ENCODE peak calls at places on chromosome 11, in ten cellular contexts. One of them, this sample, is unnamed.

GRCh38 chr11:4704054-4704789 is at the start of gene MMP26:
- DNase-seq in astrocyte of the spinal cord: no peak
- DNase-seq in fibroblast of mammary gland: no peak
- DNase-seq in B cell: no peak
- DNase-seq in H9: peak
- DNase-seq in HFFc6: no peak
- DNase-seq in foreskin fibroblast: no peak
- DNase-seq in cardiac muscle cell: no peak
- DNase-seq in fibroblast of the aortic adventitia: no peak
- DNase-seq in heart right ventricle: no peak
- DNase-seq in this sample: peak

GRCh38 chr11:29486301-29486700 is 530.5 kb downstream of the KCNA4 start:
- DNase-seq in H9: no peak
- DNase-seq in fibroblast of the aortic adventitia: no peak
- DNase-seq in HFFc6: no peak
- DNase-seq in astrocyte of the spinal cord: no peak
- DNase-seq in cardiac muscle cell: no peak
- DNase-seq in heart right ventricle: no peak
- DNase-seq in foreskin fibroblast: no peak
- DNase-seq in fibroblast of mammary gland: no peak
- DNase-seq in B cell: no peak
- DNase-seq in this sample: no peak

GRCh38 chr11:73249858-73250773 is 22.0 kb upstream of the P2RY6 start:
- DNase-seq in astrocyte of the spinal cord: no peak
- DNase-seq in fibroblast of the aortic adventitia: no peak
- DNase-seq in H9: peak
- DNase-seq in cardiac muscle cell: no peak
- DNase-seq in B cell: peak
- DNase-seq in fibroblast of mammary gland: no peak
- DNase-seq in heart right ventricle: no peak
- DNase-seq in HFFc6: no peak
- DNase-seq in foreskin fibroblast: no peak
- DNase-seq in this sample: no peak

GRCh38 chr11:19577849-19578619 is 134.6 kb upstream of the NAV2 start:
- DNase-seq in H9: no peak
- DNase-seq in heart right ventricle: peak
- DNase-seq in cardiac muscle cell: peak
- DNase-seq in foreskin fibroblast: peak
- DNase-seq in astrocyte of the spinal cord: peak
- DNase-seq in fibroblast of the aortic adventitia: peak
- DNase-seq in fibroblast of mammary gland: peak
- DNase-seq in B cell: peak
- DNase-seq in HFFc6: peak
- DNase-seq in this sample: no peak

GRCh38 chr11:73359930-73360742 is 16.1 kb upstream of the RELT start:
- DNase-seq in fibroblast of the aortic adventitia: peak
- DNase-seq in astrocyte of the spinal cord: peak
- DNase-seq in fibroblast of mammary gland: peak
- DNase-seq in HFFc6: no peak
- DNase-seq in B cell: no peak
- DNase-seq in H9: peak
- DNase-seq in foreskin fibroblast: peak
- DNase-seq in cardiac muscle cell: peak
- DNase-seq in heart right ventricle: no peak
- DNase-seq in this sample: peak

GRCh38 chr11:118703563-118704106 is 24.2 kb upstream of the TREH start:
- DNase-seq in cardiac muscle cell: no peak
- DNase-seq in HFFc6: no peak
- DNase-seq in H9: no peak
- DNase-seq in fibroblast of mammary gland: no peak
- DNase-seq in astrocyte of the spinal cord: no peak
- DNase-seq in heart right ventricle: peak
- DNase-seq in fibroblast of the aortic adventitia: no peak
- DNase-seq in foreskin fibroblast: no peak
- DNase-seq in B cell: no peak
- DNase-seq in this sample: no peak

GRCh38 chr11:47276923-47277322 is 7.0 kb downstream of the MADD start:
- DNase-seq in HFFc6: no peak
- DNase-seq in fibroblast of mammary gland: no peak
- DNase-seq in H9: no peak
- DNase-seq in foreskin fibroblast: no peak
- DNase-seq in heart right ventricle: no peak
- DNase-seq in cardiac muscle cell: no peak
- DNase-seq in astrocyte of the spinal cord: no peak
- DNase-seq in B cell: no peak
- DNase-seq in fibroblast of the aortic adventitia: no peak
- DNase-seq in this sample: no peak

GRCh38 chr11:69195819-69196218 is 40.1 kb downstream of the SMIM38 start:
- DNase-seq in astrocyte of the spinal cord: no peak
- DNase-seq in HFFc6: no peak
- DNase-seq in fibroblast of mammary gland: no peak
- DNase-seq in B cell: no peak
- DNase-seq in heart right ventricle: no peak
- DNase-seq in foreskin fibroblast: no peak
- DNase-seq in cardiac muscle cell: no peak
- DNase-seq in fibroblast of the aortic adventitia: no peak
- DNase-seq in H9: no peak
- DNase-seq in this sample: no peak

GRCh38 chr11:13368041-13368446 is 90.5 kb downstream of the BMAL1 start:
- DNase-seq in foreskin fibroblast: peak
- DNase-seq in HFFc6: peak
- DNase-seq in cardiac muscle cell: no peak
- DNase-seq in H9: no peak
- DNase-seq in heart right ventricle: no peak
- DNase-seq in fibroblast of the aortic adventitia: no peak
- DNase-seq in B cell: no peak
- DNase-seq in fibroblast of mammary gland: no peak
- DNase-seq in astrocyte of the spinal cord: peak
- DNase-seq in this sample: no peak

GRCh38 chr11:65418681-65419459 is 3.7 kb upstream of the NEAT1 start:
- DNase-seq in H9: peak
- DNase-seq in fibroblast of mammary gland: peak
- DNase-seq in fibroblast of the aortic adventitia: peak
- DNase-seq in B cell: peak
- DNase-seq in cardiac muscle cell: peak
- DNase-seq in astrocyte of the spinal cord: peak
- DNase-seq in heart right ventricle: peak
- DNase-seq in foreskin fibroblast: peak
- DNase-seq in HFFc6: peak
- DNase-seq in this sample: peak

GRCh38 chr11:62830904-62831519 is 839 bp downstream of the STX5 start:
- DNase-seq in heart right ventricle: no peak
- DNase-seq in fibroblast of the aortic adventitia: no peak
- DNase-seq in H9: peak
- DNase-seq in fibroblast of mammary gland: no peak
- DNase-seq in astrocyte of the spinal cord: no peak
- DNase-seq in cardiac muscle cell: peak
- DNase-seq in HFFc6: no peak
- DNase-seq in B cell: no peak
- DNase-seq in foreskin fibroblast: no peak
- DNase-seq in this sample: peak

GRCh38 chr11:66066751-66067150 is 3.3 kb upstream of the PACS1 start:
- DNase-seq in astrocyte of the spinal cord: no peak
- DNase-seq in H9: no peak
- DNase-seq in cardiac muscle cell: no peak
- DNase-seq in foreskin fibroblast: no peak
- DNase-seq in fibroblast of the aortic adventitia: no peak
- DNase-seq in HFFc6: no peak
- DNase-seq in B cell: no peak
- DNase-seq in fibroblast of mammary gland: no peak
- DNase-seq in heart right ventricle: no peak
- DNase-seq in this sample: no peak

GRCh38 chr11:60838132-60838531 is 3.8 kb upstream of the CCDC86 start:
- DNase-seq in astrocyte of the spinal cord: no peak
- DNase-seq in cardiac muscle cell: peak
- DNase-seq in heart right ventricle: no peak
- DNase-seq in fibroblast of the aortic adventitia: peak
- DNase-seq in fibroblast of mammary gland: no peak
- DNase-seq in HFFc6: no peak
- DNase-seq in B cell: no peak
- DNase-seq in foreskin fibroblast: no peak
- DNase-seq in H9: peak
- DNase-seq in this sample: no peak

DNA sequence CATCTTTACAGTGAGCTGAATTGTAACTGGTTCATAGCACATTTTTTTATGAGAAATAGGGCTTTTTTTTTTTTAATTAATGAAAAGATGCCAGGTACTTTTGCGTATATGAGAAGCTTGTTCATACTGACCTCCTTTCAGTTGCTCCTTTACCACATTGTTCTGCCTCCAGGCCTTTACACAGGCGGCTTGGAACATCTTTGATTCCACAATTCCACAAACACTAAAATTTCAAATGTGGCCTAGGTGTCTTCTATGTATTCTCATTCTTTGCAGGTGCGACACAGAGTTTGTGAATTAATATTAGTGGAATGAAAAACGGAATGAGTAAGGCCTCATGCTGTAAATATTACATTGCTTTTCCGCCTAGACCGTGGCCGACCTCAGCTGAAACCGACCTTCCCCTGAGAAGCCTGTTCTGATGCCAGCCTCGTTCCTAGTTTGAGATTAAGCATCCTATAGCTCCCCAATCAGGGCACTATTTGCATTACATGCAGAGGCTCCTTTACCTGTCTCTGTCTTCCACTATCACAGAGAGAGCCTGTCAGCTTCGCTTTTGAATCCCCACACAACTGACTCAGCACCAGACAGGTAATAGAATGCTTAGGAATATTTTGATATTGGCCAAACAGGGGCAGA is 125.8 kb downstream of the LDLRAD3 start:
- DNase-seq in astrocyte of the spinal cord: no peak
- DNase-seq in fibroblast of the aortic adventitia: no peak
- DNase-seq in H9: peak
- DNase-seq in HFFc6: no peak
- DNase-seq in foreskin fibroblast: no peak
- DNase-seq in heart right ventricle: no peak
- DNase-seq in B cell: no peak
- DNase-seq in fibroblast of mammary gland: no peak
- DNase-seq in cardiac muscle cell: peak
- DNase-seq in this sample: peak
- TF ChIP-seq CTCF in astrocyte of the spinal cord: no peak
- TF ChIP-seq CTCF in fibroblast of the aortic adventitia: no peak
- TF ChIP-seq CTCF in H9: peak
- TF ChIP-seq CTCF in HFFc6: no peak
- TF ChIP-seq CTCF in foreskin fibroblast: no peak
- TF ChIP-seq CTCF in heart right ventricle: no peak
- TF ChIP-seq CTCF in B cell: no peak
- TF ChIP-seq CTCF in fibroblast of mammary gland: no peak
- TF ChIP-seq CTCF in cardiac muscle cell: no peak
- TF ChIP-seq CTCF in this sample: peak

DNA sequence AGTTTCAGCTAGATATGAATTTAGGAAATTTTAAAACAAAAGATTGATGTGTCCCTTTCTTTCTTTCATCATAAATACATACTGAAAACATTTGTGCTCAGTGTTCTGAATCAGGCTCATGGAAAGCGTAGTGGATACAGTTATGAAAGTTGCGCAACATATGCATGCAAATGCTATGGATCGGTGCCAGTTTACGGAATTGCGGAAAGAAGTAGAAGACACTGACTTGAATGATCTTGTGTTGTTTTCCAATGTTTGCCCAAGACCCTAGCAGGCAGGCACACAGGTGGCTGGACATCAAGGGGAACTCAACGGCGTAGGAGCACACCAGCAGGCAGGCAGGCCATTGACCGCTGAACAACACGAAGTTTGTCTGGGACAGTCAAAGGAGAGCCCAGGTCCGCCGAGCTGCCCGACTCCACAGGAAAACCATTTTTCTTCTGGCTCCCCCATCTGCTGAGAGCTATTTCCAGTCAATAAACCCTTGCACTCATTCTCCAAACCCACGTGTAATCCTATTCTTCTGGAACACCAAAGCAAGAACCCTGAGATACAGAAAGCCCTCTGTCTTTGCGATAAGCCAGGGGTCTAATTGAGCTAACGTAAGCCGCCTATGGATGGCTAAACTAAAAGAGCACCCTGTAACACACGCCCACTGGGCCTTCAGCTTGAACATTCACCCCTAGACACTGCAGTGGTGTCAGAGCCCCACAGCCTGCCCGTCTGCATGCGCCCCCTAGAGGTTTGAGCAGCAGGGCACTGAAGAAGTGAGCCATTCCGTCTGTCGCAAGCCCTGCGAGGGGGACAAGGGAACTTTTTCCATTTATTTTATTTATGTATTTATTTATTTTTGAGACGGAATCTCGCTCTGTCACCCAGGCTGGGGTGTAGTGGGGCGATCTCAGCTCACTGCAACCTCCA is 7.4 kb upstream of the BIRC3 start:
- DNase-seq in fibroblast of the aortic adventitia: no peak
- DNase-seq in astrocyte of the spinal cord: no peak
- DNase-seq in B cell: no peak
- DNase-seq in foreskin fibroblast: peak
- DNase-seq in H9: peak
- DNase-seq in cardiac muscle cell: no peak
- DNase-seq in HFFc6: no peak
- DNase-seq in fibroblast of mammary gland: peak
- DNase-seq in heart right ventricle: no peak
- DNase-seq in this sample: no peak
- TF ChIP-seq CTCF in fibroblast of the aortic adventitia: no peak
- TF ChIP-seq CTCF in astrocyte of the spinal cord: no peak
- TF ChIP-seq CTCF in B cell: no peak
- TF ChIP-seq CTCF in foreskin fibroblast: no peak
- TF ChIP-seq CTCF in H9: peak
- TF ChIP-seq CTCF in cardiac muscle cell: no peak
- TF ChIP-seq CTCF in HFFc6: peak
- TF ChIP-seq CTCF in fibroblast of mammary gland: no peak
- TF ChIP-seq CTCF in heart right ventricle: no peak
- TF ChIP-seq CTCF in this sample: peak

GRCh38 chr11:81159900-81160299 is 1573.8 kb downstream of the FAM181B start:
- DNase-seq in B cell: no peak
- DNase-seq in HFFc6: no peak
- DNase-seq in H9: no peak
- DNase-seq in fibroblast of mammary gland: no peak
- DNase-seq in fibroblast of the aortic adventitia: no peak
- DNase-seq in cardiac muscle cell: no peak
- DNase-seq in foreskin fibroblast: no peak
- DNase-seq in heart right ventricle: no peak
- DNase-seq in astrocyte of the spinal cord: no peak
- DNase-seq in this sample: no peak

GRCh38 chr11:81165164-81165563 is 1568.5 kb downstream of the FAM181B start:
- DNase-seq in heart right ventricle: no peak
- DNase-seq in foreskin fibroblast: no peak
- DNase-seq in fibroblast of mammary gland: no peak
- DNase-seq in cardiac muscle cell: peak
- DNase-seq in astrocyte of the spinal cord: no peak
- DNase-seq in HFFc6: no peak
- DNase-seq in B cell: no peak
- DNase-seq in H9: no peak
- DNase-seq in fibroblast of the aortic adventitia: no peak
- DNase-seq in this sample: no peak
- TF ChIP-seq CTCF in heart right ventricle: no peak
- TF ChIP-seq CTCF in foreskin fibroblast: no peak
- TF ChIP-seq CTCF in fibroblast of mammary gland: no peak
- TF ChIP-seq CTCF in cardiac muscle cell: no peak
- TF ChIP-seq CTCF in astrocyte of the spinal cord: no peak
- TF ChIP-seq CTCF in HFFc6: no peak
- TF ChIP-seq CTCF in B cell: no peak
- TF ChIP-seq CTCF in H9: peak
- TF ChIP-seq CTCF in fibroblast of the aortic adventitia: no peak
- TF ChIP-seq CTCF in this sample: no peak

DNA sequence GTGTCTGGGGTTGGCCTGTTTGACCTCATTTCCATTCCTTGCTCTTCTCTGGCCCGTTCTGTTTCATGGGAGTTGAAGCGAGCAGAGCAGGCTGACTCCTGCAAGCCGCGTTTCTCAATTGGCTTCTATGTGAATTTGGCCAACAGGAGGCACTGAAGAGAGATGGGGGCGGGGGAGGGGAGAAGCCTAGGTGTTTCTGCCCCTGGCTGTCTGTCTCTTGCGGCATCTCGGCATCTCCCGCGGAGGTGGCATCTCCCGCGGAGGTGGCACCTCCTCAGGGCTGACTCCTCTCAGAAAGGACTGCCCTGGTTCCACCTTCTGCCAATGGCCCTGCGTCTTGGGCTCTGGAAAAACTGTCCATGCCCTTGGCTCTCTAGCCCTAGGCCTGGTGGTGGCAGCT is 125.6 kb upstream of the CSNK2A3 start:
- DNase-seq in foreskin fibroblast: no peak
- DNase-seq in cardiac muscle cell: no peak
- DNase-seq in fibroblast of mammary gland: no peak
- DNase-seq in astrocyte of the spinal cord: no peak
- DNase-seq in B cell: no peak
- DNase-seq in heart right ventricle: no peak
- DNase-seq in fibroblast of the aortic adventitia: no peak
- DNase-seq in HFFc6: no peak
- DNase-seq in H9: peak
- DNase-seq in this sample: no peak
- TF ChIP-seq CTCF in foreskin fibroblast: no peak
- TF ChIP-seq CTCF in cardiac muscle cell: no peak
- TF ChIP-seq CTCF in fibroblast of mammary gland: no peak
- TF ChIP-seq CTCF in astrocyte of the spinal cord: peak
- TF ChIP-seq CTCF in B cell: no peak
- TF ChIP-seq CTCF in heart right ventricle: no peak
- TF ChIP-seq CTCF in fibroblast of the aortic adventitia: no peak
- TF ChIP-seq CTCF in HFFc6: no peak
- TF ChIP-seq CTCF in H9: peak
- TF ChIP-seq CTCF in this sample: no peak